ENCODE peak calls at places on chromosomes 2 and 18, in six cellular contexts. One of them, this sample, is unnamed.

GRCh38 chr2:161983896-161984295 is 90.1 kb downstream of the DPP4 start:
- DNase-seq in HCT116: no peak
- DNase-seq in Panc1: no peak
- DNase-seq in A549: no peak
- DNase-seq in GM12878: no peak
- DNase-seq in GM23338: no peak
- DNase-seq in this sample: no peak

GRCh38 chr2:153393518-153393917 is 85.0 kb downstream of the RPRM start:
- DNase-seq in HCT116: no peak
- DNase-seq in Panc1: no peak
- DNase-seq in A549: no peak
- DNase-seq in GM12878: no peak
- DNase-seq in GM23338: no peak
- DNase-seq in this sample: no peak

GRCh38 chr2:30294147-30294546 is 62.8 kb downstream of the LBH start:
- DNase-seq in HCT116: no peak
- DNase-seq in Panc1: no peak
- DNase-seq in A549: no peak
- DNase-seq in GM12878: no peak
- DNase-seq in GM23338: no peak
- DNase-seq in this sample: no peak

GRCh38 chr2:45382744-45383143 is 228.3 kb downstream of the SRBD1 start:
- DNase-seq in HCT116: no peak
- DNase-seq in Panc1: no peak
- DNase-seq in A549: no peak
- DNase-seq in GM12878: no peak
- DNase-seq in GM23338: no peak
- DNase-seq in this sample: no peak

GRCh38 chr2:112185131-112185530 is 46.9 kb downstream of the FBLN7 start:
- DNase-seq in HCT116: no peak
- DNase-seq in Panc1: no peak
- DNase-seq in A549: no peak
- DNase-seq in GM12878: no peak
- DNase-seq in GM23338: no peak
- DNase-seq in this sample: no peak

GRCh38 chr18:51447351-51447896 is 249.9 kb upstream of the MEX3C start:
- DNase-seq in HCT116: no peak
- DNase-seq in Panc1: no peak
- DNase-seq in A549: no peak
- DNase-seq in GM12878: no peak
- DNase-seq in GM23338: peak
- DNase-seq in this sample: no peak

GRCh38 chr2:152347076-152347475 is 12.1 kb downstream of the FMNL2 start:
- DNase-seq in HCT116: no peak
- DNase-seq in Panc1: no peak
- DNase-seq in A549: no peak
- DNase-seq in GM12878: no peak
- DNase-seq in GM23338: no peak
- DNase-seq in this sample: no peak

GRCh38 chr2:111643761-111644160 is 240.2 kb downstream of the ANAPC1 start:
- DNase-seq in HCT116: no peak
- DNase-seq in Panc1: no peak
- DNase-seq in A549: no peak
- DNase-seq in GM12878: no peak
- DNase-seq in GM23338: no peak
- DNase-seq in this sample: no peak

GRCh38 chr2:241739651-241740050 is 5.2 kb downstream of the D2HGDH start:
- DNase-seq in HCT116: no peak
- DNase-seq in Panc1: no peak
- DNase-seq in A549: no peak
- DNase-seq in GM12878: no peak
- DNase-seq in GM23338: no peak
- DNase-seq in this sample: no peak

GRCh38 chr2:147646999-147647588 is 197.7 kb upstream of the ACVR2A start:
- DNase-seq in HCT116: no peak
- DNase-seq in Panc1: no peak
- DNase-seq in A549: no peak
- DNase-seq in GM12878: no peak
- DNase-seq in GM23338: peak
- DNase-seq in this sample: no peak

GRCh38 chr2:169254774-169255173 is 107.6 kb downstream of the LRP2 start:
- DNase-seq in HCT116: no peak
- DNase-seq in Panc1: no peak
- DNase-seq in A549: no peak
- DNase-seq in GM12878: no peak
- DNase-seq in GM23338: no peak
- DNase-seq in this sample: no peak

GRCh38 chr2:25250331-25251031 is 82.1 kb upstream of the POMC start:
- DNase-seq in HCT116: no peak
- DNase-seq in Panc1: no peak
- DNase-seq in A549: no peak
- DNase-seq in GM12878: no peak
- DNase-seq in GM23338: peak
- DNase-seq in this sample: no peak

GRCh38 chr2:226313071-226313470 is 486.5 kb downstream of the IRS1 start:
- DNase-seq in HCT116: no peak
- DNase-seq in Panc1: no peak
- DNase-seq in A549: no peak
- DNase-seq in GM12878: no peak
- DNase-seq in GM23338: no peak
- DNase-seq in this sample: no peak
- TF ChIP-seq REST in HCT116: no peak
- TF ChIP-seq REST in Panc1: no peak
- TF ChIP-seq REST in A549: no peak
- TF ChIP-seq REST in GM12878: no peak
- TF ChIP-seq REST in GM23338: no peak
- TF ChIP-seq REST in this sample: no peak

DNA sequence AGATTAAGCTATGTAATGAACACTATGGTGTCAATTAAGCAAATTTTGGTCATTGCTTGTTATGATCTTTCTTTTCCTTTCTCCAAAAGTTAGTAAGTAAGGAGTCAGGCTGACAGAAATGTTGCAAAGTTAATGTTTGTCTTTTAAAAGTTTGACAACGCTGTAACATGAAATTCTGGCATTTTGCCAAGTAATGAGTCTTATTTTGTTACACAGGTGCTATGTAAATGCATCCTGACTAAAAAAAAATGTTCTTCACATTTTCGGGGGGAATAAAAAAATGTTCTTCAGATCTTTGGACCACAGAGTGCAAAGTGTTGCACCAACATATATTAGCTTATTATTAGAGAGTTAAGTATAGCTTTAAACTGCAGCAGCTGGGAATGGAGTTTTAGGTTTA is 54.8 kb upstream of the PROKR1 start:
- DNase-seq in HCT116: no peak
- DNase-seq in Panc1: no peak
- DNase-seq in A549: no peak
- DNase-seq in GM12878: no peak
- DNase-seq in GM23338: no peak
- DNase-seq in this sample: no peak
- TF ChIP-seq REST in HCT116: no peak
- TF ChIP-seq REST in Panc1: no peak
- TF ChIP-seq REST in A549: no peak
- TF ChIP-seq REST in GM12878: no peak
- TF ChIP-seq REST in GM23338: no peak
- TF ChIP-seq REST in this sample: no peak

GRCh38 chr2:26757873-26758789 is 6.0 kb upstream of the SLC35F6 start:
- DNase-seq in HCT116: peak
- DNase-seq in Panc1: peak
- DNase-seq in A549: peak
- DNase-seq in GM12878: peak
- DNase-seq in GM23338: peak
- DNase-seq in this sample: no peak
- TF ChIP-seq REST in HCT116: no peak
- TF ChIP-seq REST in Panc1: no peak
- TF ChIP-seq REST in A549: no peak
- TF ChIP-seq REST in GM12878: no peak
- TF ChIP-seq REST in GM23338: no peak
- TF ChIP-seq REST in this sample: no peak

GRCh38 chr18:10460414-10461018 is 6.1 kb downstream of the APCDD1 start:
- DNase-seq in HCT116: no peak
- DNase-seq in Panc1: no peak
- DNase-seq in A549: no peak
- DNase-seq in GM12878: no peak
- DNase-seq in GM23338: no peak
- DNase-seq in this sample: no peak
- TF ChIP-seq REST in HCT116: no peak
- TF ChIP-seq REST in Panc1: no peak
- TF ChIP-seq REST in A549: no peak
- TF ChIP-seq REST in GM12878: no peak
- TF ChIP-seq REST in GM23338: no peak
- TF ChIP-seq REST in this sample: no peak

GRCh38 chr2:12236136-12236834 is 480.5 kb upstream of the TRIB2 start:
- DNase-seq in HCT116: no peak
- DNase-seq in Panc1: no peak
- DNase-seq in A549: no peak
- DNase-seq in GM12878: no peak
- DNase-seq in GM23338: no peak
- DNase-seq in this sample: no peak
- TF ChIP-seq REST in HCT116: no peak
- TF ChIP-seq REST in Panc1: no peak
- TF ChIP-seq REST in A549: no peak
- TF ChIP-seq REST in GM12878: no peak
- TF ChIP-seq REST in GM23338: no peak
- TF ChIP-seq REST in this sample: no peak

GRCh38 chr18:6055711-6056110 is 160.4 kb upstream of the TMEM200C start:
- DNase-seq in HCT116: no peak
- DNase-seq in Panc1: peak
- DNase-seq in A549: peak
- DNase-seq in GM12878: no peak
- DNase-seq in GM23338: no peak
- DNase-seq in this sample: no peak

GRCh38 chr18:6052449-6052913 is 157.2 kb upstream of the TMEM200C start:
- DNase-seq in HCT116: no peak
- DNase-seq in Panc1: no peak
- DNase-seq in A549: no peak
- DNase-seq in GM12878: no peak
- DNase-seq in GM23338: no peak
- DNase-seq in this sample: no peak

GRCh38 chr18:6056171-6056932 is 161.0 kb upstream of the TMEM200C start:
- DNase-seq in HCT116: no peak
- DNase-seq in Panc1: peak
- DNase-seq in A549: peak
- DNase-seq in GM12878: no peak
- DNase-seq in GM23338: no peak
- DNase-seq in this sample: no peak

GRCh38 chr18:6057604-6058003 is 162.3 kb upstream of the TMEM200C start:
- DNase-seq in HCT116: no peak
- DNase-seq in Panc1: no peak
- DNase-seq in A549: no peak
- DNase-seq in GM12878: no peak
- DNase-seq in GM23338: no peak
- DNase-seq in this sample: no peak

DNA sequence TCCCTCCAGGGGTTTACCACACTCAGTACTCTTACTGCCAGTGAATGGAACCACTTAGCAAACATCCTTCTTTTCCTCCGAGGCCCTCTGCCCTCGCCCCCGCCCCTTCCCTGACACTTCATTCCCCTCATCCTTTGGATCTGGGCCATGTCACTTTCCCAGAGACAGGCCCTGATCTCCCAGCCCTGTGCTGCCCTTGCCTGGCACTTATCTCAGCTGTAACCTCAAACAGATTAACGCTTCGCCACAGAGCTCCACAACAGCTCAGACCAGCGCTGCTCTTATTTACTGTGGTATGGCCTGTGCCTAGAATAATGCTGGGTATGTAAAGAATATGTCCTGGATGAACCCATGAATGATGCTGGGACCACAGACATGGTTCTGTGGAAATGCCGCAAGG is 159.1 kb upstream of the TMEM200C start:
- DNase-seq in HCT116: no peak
- DNase-seq in Panc1: no peak
- DNase-seq in A549: no peak
- DNase-seq in GM12878: no peak
- DNase-seq in GM23338: no peak
- DNase-seq in this sample: no peak
- TF ChIP-seq REST in HCT116: no peak
- TF ChIP-seq REST in Panc1: no peak
- TF ChIP-seq REST in A549: no peak
- TF ChIP-seq REST in GM12878: no peak
- TF ChIP-seq REST in GM23338: no peak
- TF ChIP-seq REST in this sample: no peak

This sample was measured in HL-60.